ENCODE peak calls at places on chromosome 7, in six cellular contexts. I is hypothalamus, K is SK-N-SH, M is cardiac fibroblast, D is activated B cell treated with CpG ODN at 0.5 μM for 24 hours, V is aorta. H is an unnamed sample.

GRCh38 chr7:96314402-96315108 is 7.3 kb downstream of the SLC25A13 start:
- DNase-seq in I (no peak), K (no peak), M (no peak), D (no peak), V (no peak), H (peak)

GRCh38 chr7:29204491-29205281 is 10.1 kb downstream of the CHN2 start:
- DNase-seq in I (no peak), K (no peak), M (no peak), D (no peak), V (no peak), H (peak)

GRCh38 chr7:41940760-41941343 is 238.0 kb upstream of the INHBA start:
- DNase-seq in I (peak), K (peak), M (peak), D (peak), V (peak), H (peak)

GRCh38 chr7:42234736-42235135 is 2.3 kb downstream of the GLI3 start:
- DNase-seq in I (no peak), K (no peak), M (no peak), D (no peak), V (no peak), H (no peak)

GRCh38 chr7:80134536-80135305 is at the start of gene GNAI1:
- DNase-seq in I (peak), K (peak), M (peak), D (peak), V (peak), H (peak)

GRCh38 chr7:94397721-94398120 is 3.0 kb downstream of the COL1A2 start:
- DNase-seq in I (no peak), K (no peak), M (no peak), D (no peak), V (no peak), H (no peak)

GRCh38 chr7:1859266-1860035 is 189.4 kb downstream of the ELFN1 start:
- DNase-seq in I (no peak), K (no peak), M (no peak), D (no peak), V (peak), H (no peak)

GRCh38 chr7:81013036-81013435 is 94.2 kb upstream of the SEMA3C start:
- DNase-seq in I (no peak), K (no peak), M (peak), D (no peak), V (no peak), H (peak)

GRCh38 chr7:99419323-99420021 is 10.7 kb downstream of the BUD31 start:
- DNase-seq in I (no peak), K (no peak), M (no peak), D (no peak), V (no peak), H (no peak)

GRCh38 chr7:100957832-100958421 is 8.6 kb downstream of the MUC3A start:
- DNase-seq in I (no peak), K (no peak), M (no peak), D (no peak), V (no peak), H (peak)

GRCh38 chr7:116445447-116445846 is 54.1 kb upstream of the CAV2 start:
- DNase-seq in I (no peak), K (no peak), M (no peak), D (no peak), V (no peak), H (no peak)

GRCh38 chr7:32476816-32477648 is 13.1 kb downstream of the LSM5 start:
- DNase-seq in I (no peak), K (no peak), M (no peak), D (no peak), V (no peak), H (no peak)

GRCh38 chr7:75756340-75757297 is 15.4 kb downstream of the CCL26 start:
- DNase-seq in I (peak), K (peak), M (peak), D (no peak), V (no peak), H (peak)

GRCh38 chr7:90747521-90747920 is 151.4 kb downstream of the CDK14 start:
- DNase-seq in I (no peak), K (no peak), M (no peak), D (no peak), V (no peak), H (no peak)

GRCh38 chr7:149819961-149820340 is 18.2 kb upstream of the ZNF862 start:
- DNase-seq in I (no peak), K (no peak), M (no peak), D (no peak), V (peak), H (no peak)

GRCh38 chr7:106112972-106113421 is 885 bp upstream of the SYPL1 start:
- DNase-seq in I (no peak), K (no peak), M (no peak), D (no peak), V (no peak), H (no peak)

GRCh38 chr7:133958822-133959221 is 168.3 kb upstream of the LRGUK start:
- DNase-seq in I (no peak), K (no peak), M (no peak), D (no peak), V (no peak), H (no peak)

GRCh38 chr7:130381468-130382312 is 1.4 kb downstream of the CPA1 start:
- DNase-seq in I (no peak), K (no peak), M (no peak), D (no peak), V (no peak), H (peak)

GRCh38 chr7:144812379-144813283 is 23.2 kb downstream of the TPK1 start:
- DNase-seq in I (no peak), K (no peak), M (no peak), D (no peak), V (no peak), H (no peak)

GRCh38 chr7:3446786-3447185 is 145.7 kb downstream of the SDK1 start:
- DNase-seq in I (no peak), K (no peak), M (no peak), D (no peak), V (no peak), H (no peak)

GRCh38 chr7:127792528-127793342 is 140.7 kb downstream of the SND1 start:
- DNase-seq in I (peak), K (no peak), M (no peak), D (no peak), V (no peak), H (peak)

GRCh38 chr7:34042406-34042805 is 137.1 kb downstream of the BMPER start:
- DNase-seq in I (no peak), K (no peak), M (no peak), D (no peak), V (no peak), H (no peak)

GRCh38 chr7:66250711-66251110 is 45.6 kb downstream of the TPST1 start:
- DNase-seq in I (no peak), K (no peak), M (peak), D (no peak), V (no peak), H (no peak)

GRCh38 chr7:117072620-117073118 is 119.4 kb downstream of the ST7 start:
- DNase-seq in I (peak), K (peak), M (peak), D (no peak), V (peak), H (no peak)

GRCh38 chr7:64839910-64840309 is 45.7 kb downstream of the ZNF138 start:
- DNase-seq in I (no peak), K (no peak), M (no peak), D (no peak), V (no peak), H (no peak)